ENCODE peak calls at places on chromosomes 7 and 10, in seven cellular contexts. O, Q, Y, N, M, E and K are unnamed samples.

GRCh38 chr10:84537447-84537931 is 209.1 kb downstream of the CCSER2 start:
- DNase-seq in O (peak; percentile 38), Q (peak; percentile 46), Y (peak; percentile 62), N (peak; percentile 92), M (peak; percentile 61), E (peak; percentile 33), K (peak; percentile 31)

GRCh38 chr7:44382459-44383300 is 57.3 kb upstream of the CAMK2B start:
- DNase-seq in O (no peak), Q (no peak), Y (no peak), N (no peak), M (peak; percentile 33), E (no peak), K (no peak)

GRCh38 chr7:114930829-114931655 is 9.1 kb downstream of the MDFIC start:
- DNase-seq in O (no peak), Q (no peak), Y (no peak), N (no peak), M (no peak), E (no peak), K (no peak)

GRCh38 chr10:110471566-110472139 is 26.1 kb upstream of the DUSP5 start:
- DNase-seq in O (no peak), Q (no peak), Y (no peak), N (no peak), M (no peak), E (no peak), K (peak; percentile 70)

GRCh38 chr10:5424751-5425150 is 12.4 kb downstream of the NET1 start:
- DNase-seq in O (no peak), Q (no peak), Y (no peak), N (peak; percentile 28), M (no peak), E (no peak), K (no peak)

GRCh38 chr7:25495342-25495855 is 267.1 kb upstream of the NPVF start:
- DNase-seq in O (no peak), Q (no peak), Y (no peak), N (no peak), M (no peak), E (peak; percentile 60), K (no peak)

GRCh38 chr10:22754298-22754697 is 39.9 kb upstream of the PIP4K2A start:
- DNase-seq in O (no peak), Q (no peak), Y (no peak), N (no peak), M (no peak), E (no peak), K (no peak)

GRCh38 chr7:44914992-44915607 is 29.8 kb upstream of the PURB start:
- DNase-seq in O (no peak), Q (no peak), Y (no peak), N (no peak), M (no peak), E (no peak), K (no peak)

GRCh38 chr10:33716461-33717267 is 382.2 kb upstream of the NRP1 start:
- DNase-seq in O (no peak), Q (no peak), Y (no peak), N (no peak), M (no peak), E (no peak), K (no peak)

GRCh38 chr7:511476-512145 is 8.0 kb downstream of the PDGFA start:
- DNase-seq in O (no peak), Q (no peak), Y (no peak), N (no peak), M (no peak), E (no peak), K (no peak)

GRCh38 chr10:45580781-45581496 is 91.6 kb downstream of the ZFAND4 start:
- DNase-seq in O (no peak), Q (no peak), Y (no peak), N (no peak), M (no peak), E (no peak), K (no peak)

GRCh38 chr7:16684935-16685334 is 39.0 kb downstream of the BZW2 start:
- DNase-seq in O (no peak), Q (no peak), Y (no peak), N (no peak), M (no peak), E (no peak), K (no peak)

GRCh38 chr7:43283706-43284105 is 171.3 kb downstream of the HECW1 start:
- DNase-seq in O (no peak), Q (no peak), Y (no peak), N (no peak), M (peak; percentile 30), E (no peak), K (no peak)

GRCh38 chr10:133368153-133368552 is 5.0 kb downstream of the ECHS1 start:
- DNase-seq in O (no peak), Q (no peak), Y (no peak), N (no peak), M (no peak), E (no peak), K (no peak)

GRCh38 chr7:159142204-159142603 is 2.5 kb downstream of the VIPR2 start:
- DNase-seq in O (no peak), Q (no peak), Y (no peak), N (peak; percentile 30), M (no peak), E (no peak), K (no peak)

GRCh38 chr7:22582860-22583640 is 83.1 kb upstream of the STEAP1B start:
- DNase-seq in O (no peak), Q (peak; percentile 67), Y (no peak), N (peak; percentile 77), M (peak; percentile 61), E (no peak), K (peak; percentile 84)

GRCh38 chr10:77274046-77274795 is 363.4 kb downstream of the KCNMA1 start:
- DNase-seq in O (no peak), Q (no peak), Y (no peak), N (no peak), M (no peak), E (peak; percentile 40), K (no peak)

GRCh38 chr7:47340490-47340889 is 241.4 kb downstream of the TNS3 start:
- DNase-seq in O (no peak), Q (no peak), Y (no peak), N (no peak), M (no peak), E (no peak), K (no peak)

DNA sequence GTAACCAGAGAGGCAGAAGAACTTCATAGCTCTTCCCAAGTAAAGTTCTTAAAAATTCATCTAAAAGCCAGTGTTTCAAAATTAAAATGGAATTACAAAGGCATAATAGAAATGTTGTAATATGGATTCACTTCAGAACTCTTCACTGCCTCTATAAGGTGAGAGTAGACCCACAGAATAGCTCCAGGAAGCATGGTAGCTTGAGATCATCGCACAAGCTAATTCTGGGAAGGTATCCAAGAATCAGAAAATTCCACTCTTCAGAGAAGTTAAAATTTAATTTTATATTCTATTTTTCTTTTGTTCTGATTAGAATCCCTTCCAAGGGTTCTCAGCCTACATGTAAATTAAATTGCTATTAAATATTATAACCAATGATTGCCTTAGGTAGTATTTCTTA is 1.5 kb upstream of the DHX32 start:
- DNase-seq in O (no peak), Q (no peak), Y (no peak), N (no peak), M (no peak), E (no peak), K (no peak)
- H3K4me3 ChIP-seq in O (no peak overlapping the region), Q (no peak overlapping the region), Y (no peak overlapping the region), N (no peak overlapping the region), M (no peak overlapping the region), E (no peak overlapping the region), K (no peak overlapping the region)

GRCh38 chr10:1377231-1377630 is 321.0 kb downstream of the WDR37 start:
- DNase-seq in O (no peak), Q (no peak), Y (no peak), N (no peak), M (peak; percentile 16), E (no peak), K (no peak)

GRCh38 chr10:1377756-1378397 is 321.7 kb downstream of the WDR37 start:
- DNase-seq in O (peak; percentile 2), Q (no peak), Y (no peak), N (no peak), M (peak; percentile 22), E (no peak), K (no peak)

GRCh38 chr10:1375805-1376170 is 319.6 kb downstream of the WDR37 start:
- DNase-seq in O (no peak), Q (no peak), Y (no peak), N (no peak), M (peak; percentile 20), E (no peak), K (no peak)

GRCh38 chr10:1374901-1375804 is 319.0 kb downstream of the WDR37 start:
- DNase-seq in O (peak; percentile 2), Q (no peak), Y (no peak), N (no peak), M (peak; percentile 32), E (no peak), K (no peak)

GRCh38 chr10:1376384-1376945 is 320.3 kb downstream of the WDR37 start:
- DNase-seq in O (no peak), Q (no peak), Y (no peak), N (no peak), M (peak; percentile 24), E (no peak), K (no peak)
- H3K27me3 ChIP-seq in O (peaks cover 3% of the 10 kb centered on the region), Q (peaks cover 4% of the 10 kb centered on the region), Y (peaks cover 6% of the 10 kb centered on the region), N (no peaks in the 10 kb centered on the region), M (peaks cover 5% of the 10 kb centered on the region), E (no peaks in the 10 kb centered on the region), K (peaks cover 20% of the 10 kb centered on the region)

GRCh38 chr10:13340068-13340467 is 8.0 kb downstream of the SEPHS1 start:
- DNase-seq in O (no peak), Q (no peak), Y (no peak), N (no peak), M (no peak), E (no peak), K (no peak)
- H3K4me3 ChIP-seq in O (no peak overlapping the region), Q (no peak overlapping the region), Y (no peak overlapping the region), N (no peak overlapping the region), M (no peak overlapping the region), E (no peak overlapping the region), K (no peak overlapping the region)

GRCh38 chr10:11335881-11336430 is 275.5 kb downstream of the USP6NL start:
- DNase-seq in O (no peak), Q (no peak), Y (no peak), N (no peak), M (no peak), E (no peak), K (no peak)
- H3K27me3 ChIP-seq in O (no peaks in the 10 kb centered on the region), Q (no peaks in the 10 kb centered on the region), Y (no peaks in the 10 kb centered on the region), N (no peaks in the 10 kb centered on the region), M (no peaks in the 10 kb centered on the region), E (no peaks in the 10 kb centered on the region), K (no peaks in the 10 kb centered on the region)

GRCh38 chr10:117541909-117542705 is 439 bp upstream of the EMX2 start:
- DNase-seq in O (no peak), Q (no peak), Y (no peak), N (peak; percentile 95), M (no peak), E (peak; percentile 94), K (peak; percentile 81)
- H3K4me3 ChIP-seq in O (no peak overlapping the region), Q (peak overlapping the region; percentile 48), Y (no peak overlapping the region), N (peak overlapping the region; percentile 68), M (no peak overlapping the region), E (peak overlapping the region; percentile 77), K (peak overlapping the region; percentile 50)